ENCODE peak calls at places on chromosomes 7 and 10, in ten cellular contexts. H, G, P, J, X, N, R, Z, D and U are unnamed samples.

GRCh38 chr7:73891178-73891885 is 30.4 kb downstream of the TMEM270 start:
- DNase-seq in H (peak), G (no peak), P (no peak), J (peak), X (no peak), N (peak), R (no peak), Z (no peak), D (no peak), U (no peak)

GRCh38 chr7:42014625-42015412 is 222.2 kb downstream of the GLI3 start:
- DNase-seq in H (peak), G (no peak), P (peak), J (peak), X (no peak), N (no peak), R (peak), Z (no peak), D (no peak), U (no peak)

GRCh38 chr10:11493646-11494045 is 117.8 kb downstream of the USP6NL start:
- DNase-seq in H (no peak), G (no peak), P (no peak), J (no peak), X (no peak), N (no peak), R (no peak), Z (no peak), D (no peak), U (no peak)

GRCh38 chr7:99143853-99144672 is at the start of gene SMURF1:
- DNase-seq in H (peak), G (peak), P (peak), J (peak), X (peak), N (peak), R (peak), Z (no peak), D (peak), U (no peak)

GRCh38 chr10:5545778-5546710 is 21.3 kb downstream of the CALML3 start:
- DNase-seq in H (peak), G (peak), P (no peak), J (peak), X (peak), N (peak), R (peak), Z (peak), D (no peak), U (peak)

GRCh38 chr7:24764972-24765744 is 7.9 kb upstream of the GSDME start:
- DNase-seq in H (peak), G (no peak), P (peak), J (no peak), X (no peak), N (no peak), R (peak), Z (no peak), D (peak), U (peak)

GRCh38 chr7:31002256-31002655 is 38.5 kb downstream of the GHRHR start:
- DNase-seq in H (peak), G (no peak), P (no peak), J (no peak), X (peak), N (no peak), R (no peak), Z (no peak), D (peak), U (no peak)

GRCh38 chr7:28076421-28077163 is 104.0 kb downstream of the JAZF1 start:
- DNase-seq in H (no peak), G (no peak), P (no peak), J (no peak), X (no peak), N (no peak), R (no peak), Z (no peak), D (peak), U (no peak)

GRCh38 chr10:128024426-128024825 is 101.8 kb downstream of the MKI67 start:
- DNase-seq in H (no peak), G (no peak), P (no peak), J (no peak), X (no peak), N (no peak), R (no peak), Z (no peak), D (no peak), U (no peak)

GRCh38 chr7:35691827-35692307 is 3.1 kb downstream of the HERPUD2 start:
- DNase-seq in H (no peak), G (no peak), P (peak), J (no peak), X (peak), N (no peak), R (peak), Z (no peak), D (no peak), U (no peak)

GRCh38 chr10:71244638-71245419 is 32.5 kb downstream of the UNC5B start:
- DNase-seq in H (peak), G (peak), P (no peak), J (peak), X (no peak), N (peak), R (peak), Z (peak), D (peak), U (peak)

GRCh38 chr7:134771889-134772288 is 7.5 kb upstream of the CALD1 start:
- DNase-seq in H (no peak), G (no peak), P (no peak), J (no peak), X (no peak), N (no peak), R (no peak), Z (no peak), D (no peak), U (no peak)

GRCh38 chr7:47557986-47558670 is 23.8 kb downstream of the TNS3 start:
- DNase-seq in H (no peak), G (no peak), P (no peak), J (no peak), X (peak), N (no peak), R (no peak), Z (no peak), D (no peak), U (no peak)

GRCh38 chr10:101967713-101968112 is 88.3 kb downstream of the ARMH3 start:
- DNase-seq in H (peak), G (no peak), P (no peak), J (no peak), X (no peak), N (no peak), R (no peak), Z (peak), D (peak), U (no peak)

GRCh38 chr7:118029881-118030422 is 154.0 kb upstream of the LSM8 start:
- DNase-seq in H (no peak), G (no peak), P (no peak), J (no peak), X (no peak), N (no peak), R (no peak), Z (no peak), D (no peak), U (no peak)

GRCh38 chr10:30931094-30931493 is 100.6 kb downstream of the ZNF438 start:
- DNase-seq in H (no peak), G (no peak), P (no peak), J (no peak), X (no peak), N (no peak), R (no peak), Z (no peak), D (no peak), U (no peak)

GRCh38 chr7:91265693-91266066 is 1.4 kb downstream of the FZD1 start:
- DNase-seq in H (peak), G (no peak), P (no peak), J (no peak), X (peak), N (peak), R (peak), Z (no peak), D (peak), U (no peak)

GRCh38 chr10:131431541-131431940 is 120.0 kb upstream of the TCERG1L start:
- DNase-seq in H (no peak), G (no peak), P (no peak), J (no peak), X (no peak), N (no peak), R (no peak), Z (no peak), D (no peak), U (no peak)

GRCh38 chr7:158567153-158567603 is 20.4 kb downstream of the PTPRN2 start:
- DNase-seq in H (no peak), G (no peak), P (no peak), J (no peak), X (no peak), N (no peak), R (no peak), Z (no peak), D (no peak), U (no peak)

GRCh38 chr10:77500754-77501151 is 136.9 kb downstream of the KCNMA1 start:
- DNase-seq in H (no peak), G (no peak), P (no peak), J (no peak), X (no peak), N (no peak), R (no peak), Z (no peak), D (peak), U (no peak)

GRCh38 chr10:43119416-43120115 is 18.7 kb upstream of the CSGALNACT2 start:
- DNase-seq in H (no peak), G (no peak), P (no peak), J (peak), X (peak), N (peak), R (no peak), Z (no peak), D (no peak), U (no peak)

GRCh38 chr10:43122096-43122495 is 16.1 kb upstream of the CSGALNACT2 start:
- DNase-seq in H (no peak), G (no peak), P (no peak), J (peak), X (peak), N (peak), R (no peak), Z (no peak), D (no peak), U (no peak)

GRCh38 chr10:43120116-43120947 is 17.9 kb upstream of the CSGALNACT2 start:
- DNase-seq in H (no peak), G (no peak), P (no peak), J (peak), X (peak), N (peak), R (no peak), Z (no peak), D (no peak), U (no peak)

GRCh38 chr10:43121444-43121843 is 16.8 kb upstream of the CSGALNACT2 start:
- DNase-seq in H (no peak), G (no peak), P (no peak), J (peak), X (peak), N (peak), R (no peak), Z (no peak), D (peak), U (no peak)

GRCh38 chr10:43120948-43121290 is 17.3 kb upstream of the CSGALNACT2 start:
- DNase-seq in H (no peak), G (no peak), P (peak), J (peak), X (peak), N (peak), R (no peak), Z (no peak), D (no peak), U (no peak)
- H3K4me3 ChIP-seq in H (no peak), G (no peak), P (no peak), J (no peak), X (no peak), N (no peak), R (no peak), Z (no peak), D (no peak), U (no peak)

GRCh38 chr7:151876899-151877777 is at the start of gene PRKAG2:
- DNase-seq in H (peak), G (peak), P (no peak), J (peak), X (peak), N (peak), R (peak), Z (no peak), D (peak), U (no peak)
- H3K4me3 ChIP-seq in H (peak), G (peak), P (no peak), J (peak), X (peak), N (peak), R (peak), Z (peak), D (peak), U (peak)

GRCh38 chr10:76459016-76459415 is 1027.6 kb downstream of the LRMDA start:
- DNase-seq in H (no peak), G (no peak), P (no peak), J (peak), X (no peak), N (no peak), R (no peak), Z (no peak), D (no peak), U (no peak)

GRCh38 chr10:76456190-76456589 is 1024.8 kb downstream of the LRMDA start:
- DNase-seq in H (no peak), G (no peak), P (no peak), J (peak), X (no peak), N (peak), R (peak), Z (no peak), D (no peak), U (peak)

GRCh38 chr10:76453328-76453727 is 1021.9 kb downstream of the LRMDA start:
- DNase-seq in H (no peak), G (no peak), P (no peak), J (no peak), X (no peak), N (no peak), R (no peak), Z (no peak), D (no peak), U (no peak)

GRCh38 chr10:76454539-76455137 is 1023.2 kb downstream of the LRMDA start:
- DNase-seq in H (no peak), G (no peak), P (no peak), J (peak), X (no peak), N (no peak), R (no peak), Z (no peak), D (no peak), U (no peak)

GRCh38 chr10:76453997-76454396 is 1022.6 kb downstream of the LRMDA start:
- DNase-seq in H (no peak), G (no peak), P (no peak), J (no peak), X (no peak), N (no peak), R (no peak), Z (no peak), D (peak), U (no peak)
- H3K4me3 ChIP-seq in H (no peak), G (no peak), P (no peak), J (no peak), X (no peak), N (no peak), R (no peak), Z (no peak), D (no peak), U (no peak)

DNA sequence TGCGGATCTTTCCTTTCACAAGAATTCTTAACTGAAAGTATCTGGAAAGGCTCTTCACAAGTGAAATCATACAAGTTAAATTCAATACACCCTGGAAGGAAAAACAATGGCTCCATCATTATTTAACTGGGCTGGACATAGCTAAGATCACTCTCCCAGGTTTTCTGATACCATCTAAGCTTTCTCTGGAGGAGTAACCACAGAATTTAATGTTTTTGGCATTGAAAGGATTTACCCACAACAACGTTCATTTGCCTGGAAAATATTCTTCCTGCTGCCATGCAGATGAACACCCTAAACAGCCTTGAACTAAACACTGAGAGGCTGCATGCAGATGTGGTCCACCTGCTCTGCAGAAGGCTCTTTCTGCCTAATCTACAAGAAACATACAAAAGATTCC is 4.3 kb downstream of the NEBL start:
- DNase-seq in H (no peak), G (no peak), P (no peak), J (no peak), X (no peak), N (no peak), R (no peak), Z (no peak), D (no peak), U (no peak)
- H3K4me3 ChIP-seq in H (no peak), G (peak), P (no peak), J (peak), X (no peak), N (no peak), R (no peak), Z (no peak), D (no peak), U (no peak)

DNA sequence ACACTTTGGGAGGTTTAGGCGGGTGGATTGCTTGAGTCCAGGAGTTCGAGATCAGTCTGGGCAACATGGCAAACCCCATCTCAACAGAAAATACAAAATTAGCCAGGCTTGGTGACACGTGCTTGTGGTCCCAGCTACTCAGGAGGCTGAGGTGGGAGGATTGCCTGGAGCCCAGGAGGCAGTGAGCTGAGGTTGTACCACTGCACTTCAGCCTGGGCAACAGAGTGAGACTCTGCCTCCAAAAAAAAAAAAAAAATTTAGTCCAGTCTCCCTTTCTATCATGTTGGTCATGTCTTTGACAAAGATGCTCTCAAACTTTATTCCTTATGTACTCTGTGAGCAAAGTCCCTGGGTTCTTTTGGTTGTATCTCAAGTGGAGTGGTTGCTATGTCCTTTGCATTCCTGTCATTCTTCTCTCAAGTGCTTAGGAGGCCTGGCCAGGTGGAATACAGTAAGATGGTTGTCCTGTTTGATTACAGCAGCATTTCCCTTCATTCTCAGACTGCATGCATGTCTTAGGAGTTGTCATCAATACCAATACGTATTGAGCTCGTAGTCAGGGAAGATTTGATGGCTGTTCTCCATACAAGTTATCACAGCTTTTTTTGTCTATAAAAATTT is 85.7 kb downstream of the MMRN2 start:
- DNase-seq in H (no peak), G (no peak), P (no peak), J (no peak), X (no peak), N (no peak), R (no peak), Z (no peak), D (no peak), U (no peak)
- H3K4me3 ChIP-seq in H (no peak), G (no peak), P (no peak), J (no peak), X (no peak), N (no peak), R (no peak), Z (no peak), D (no peak), U (no peak)